ENCODE peak calls at places on chromosomes 7 and 10, in eight cellular contexts. N, D, J, O, V, U, R and Q are unnamed samples.

GRCh38 chr10:92567952-92568600 is 5.8 kb downstream of the IDE start:
- DNase-seq in N (no peak), D (peak; percentile 9), U (no peak), J (no peak), O (no peak), V (no peak), R (no peak), Q (no peak)

GRCh38 chr10:93072225-93072712 is 1.4 kb upstream of the CYP26A1 start:
- DNase-seq in J (no peak), U (no peak), R (no peak), N (no peak), V (no peak), D (peak; percentile 51), O (no peak), Q (no peak)

GRCh38 chr7:16609842-16610450 is 35.6 kb downstream of the ANKMY2 start:
- DNase-seq in J (no peak), R (no peak), O (no peak), D (no peak), U (no peak), V (no peak), N (no peak), Q (no peak)

GRCh38 chr10:11017575-11018425 is at the start of gene CELF2:
- DNase-seq in N (peak; percentile 62), V (peak; percentile 67), R (peak; percentile 45), D (peak; percentile 90), O (peak; percentile 82), J (peak; percentile 46), U (peak; percentile 86), Q (peak; percentile 82)

GRCh38 chr7:41107330-41107937 is 595.5 kb downstream of the INHBA start:
- DNase-seq in D (no peak), V (no peak), O (no peak), R (peak; percentile 52), J (no peak), U (no peak), N (no peak), Q (no peak)

GRCh38 chr7:121186746-121187145 is 142.1 kb upstream of the WNT16 start:
- DNase-seq in D (no peak), V (no peak), N (no peak), R (no peak), O (no peak), J (no peak), U (no peak), Q (no peak)

GRCh38 chr7:137975223-137975622 is 26.7 kb downstream of the CREB3L2 start:
- DNase-seq in D (no peak), N (no peak), J (no peak), R (no peak), O (no peak), V (no peak), U (no peak), Q (no peak)

GRCh38 chr10:128776617-128777016 is 650.4 kb upstream of the MKI67 start:
- DNase-seq in O (no peak), V (no peak), U (no peak), N (no peak), D (peak; percentile 8), R (no peak), J (no peak), Q (no peak)

GRCh38 chr7:148672041-148672440 is 26.7 kb upstream of the CUL1 start:
- DNase-seq in R (no peak), J (no peak), V (no peak), O (no peak), U (no peak), D (no peak), N (no peak), Q (no peak)

GRCh38 chr7:102260856-102261255 is 25.8 kb upstream of the SH2B2 start:
- DNase-seq in U (no peak), D (peak; percentile 57), J (no peak), N (no peak), O (no peak), R (no peak), V (peak; percentile 96), Q (no peak)

GRCh38 chr7:35003679-35004278 is 33.5 kb downstream of the DPY19L1 start:
- DNase-seq in U (no peak), N (peak; percentile 80), O (peak; percentile 85), V (no peak), J (no peak), D (no peak), R (peak; percentile 8), Q (no peak)

GRCh38 chr7:26735976-26736600 is 128.3 kb downstream of the SKAP2 start:
- DNase-seq in D (peak; percentile 61), R (no peak), O (no peak), N (no peak), J (no peak), V (no peak), U (no peak), Q (no peak)

GRCh38 chr7:32164341-32164996 is 94.3 kb upstream of the PDE1C start:
- DNase-seq in N (no peak), V (peak; percentile 12), R (no peak), D (peak; percentile 75), J (no peak), O (peak; percentile 10), U (no peak), Q (no peak)

GRCh38 chr7:143901360-143901709 is 641 bp downstream of the TCAF1 start:
- DNase-seq in V (no peak), O (peak; percentile 33), N (peak; percentile 44), R (peak; percentile 33), U (no peak), D (no peak), J (no peak), Q (peak; percentile 87)

GRCh38 chr10:33291053-33291592 is 43.3 kb downstream of the NRP1 start:
- DNase-seq in N (no peak), V (no peak), U (no peak), O (no peak), D (no peak), R (no peak), J (no peak), Q (no peak)

GRCh38 chr10:5858811-5859210 is 30.9 kb downstream of the ANKRD16 start:
- DNase-seq in R (no peak), U (no peak), V (no peak), O (no peak), N (no peak), J (no peak), D (no peak), Q (no peak)

GRCh38 chr7:5699951-5700384 is 81.5 kb downstream of the RNF216 start:
- DNase-seq in D (peak; percentile 42), R (no peak), V (no peak), J (no peak), N (no peak), U (no peak), O (peak; percentile 35), Q (no peak)

GRCh38 chr7:134546903-134547737 is 1.8 kb upstream of the AKR1B15 start:
- DNase-seq in J (no peak), N (peak; percentile 79), O (peak; percentile 83), U (no peak), V (peak; percentile 60), D (peak; percentile 94), R (peak; percentile 35), Q (peak; percentile 83)

GRCh38 chr10:34003561-34003960 is 669.1 kb upstream of the NRP1 start:
- DNase-seq in N (no peak), U (no peak), D (no peak), O (no peak), V (no peak), J (no peak), R (no peak), Q (no peak)

GRCh38 chr10:1715821-1716220 is 21.5 kb downstream of the ADARB2 start:
- DNase-seq in U (no peak), V (no peak), O (peak; percentile 11), R (peak; percentile 18), D (peak; percentile 69), N (peak; percentile 38), J (peak; percentile 36), Q (no peak)

GRCh38 chr7:5703572-5704533 is 77.6 kb downstream of the RNF216 start:
- DNase-seq in N (no peak), D (no peak), U (no peak), O (no peak), R (no peak), J (no peak), V (no peak), Q (no peak)

DNA sequence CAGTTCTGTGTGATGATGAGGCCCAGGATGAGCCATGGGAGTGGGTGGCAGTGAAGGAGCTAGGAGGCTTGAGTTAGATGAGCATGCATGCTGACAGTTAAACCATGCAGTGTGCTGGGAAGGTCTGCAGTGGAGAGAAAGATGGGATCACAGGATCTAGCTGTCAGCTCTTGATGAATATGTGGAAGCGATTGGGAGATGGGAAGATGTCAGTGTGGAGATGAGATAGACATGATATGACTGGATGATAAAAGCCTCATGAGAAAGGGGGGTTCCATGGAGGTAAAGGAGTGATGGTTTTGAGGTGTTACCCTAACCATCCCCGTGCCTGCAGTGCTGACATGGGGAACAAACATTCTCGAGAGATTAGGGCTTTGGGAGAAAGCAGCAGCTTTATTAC is 165.0 kb upstream of the CTBP2 start:
- DNase-seq in R (no peak), V (no peak), J (no peak), O (no peak), D (no peak), N (no peak), U (no peak), Q (no peak)
- TF ChIP-seq POLR2AphosphoS5 in R (no peak), V (no peak), J (no peak), O (no peak), D (no peak), N (no peak), U (no peak), Q (no peak)

GRCh38 chr10:30854656-30855055 is 177.0 kb downstream of the ZNF438 start:
- DNase-seq in N (no peak), U (no peak), D (no peak), O (no peak), V (no peak), J (no peak), R (no peak), Q (no peak)

GRCh38 chr10:30861217-30861616 is 170.4 kb downstream of the ZNF438 start:
- DNase-seq in D (no peak), R (no peak), N (no peak), U (no peak), J (no peak), O (no peak), V (no peak), Q (no peak)

GRCh38 chr10:30858499-30858898 is 173.2 kb downstream of the ZNF438 start:
- DNase-seq in U (no peak), D (no peak), R (no peak), V (no peak), J (no peak), N (no peak), O (no peak), Q (no peak)

GRCh38 chr10:30855131-30855530 is 176.5 kb downstream of the ZNF438 start:
- DNase-seq in N (no peak), D (no peak), U (no peak), J (no peak), R (no peak), O (no peak), V (no peak), Q (no peak)

GRCh38 chr10:30857803-30858202 is 173.9 kb downstream of the ZNF438 start:
- DNase-seq in R (no peak), D (no peak), O (peak; percentile 28), N (no peak), U (peak; percentile 88), V (no peak), J (no peak), Q (no peak)
- TF ChIP-seq POLR2AphosphoS5 in R (no peak), D (no peak), O (no peak), N (peak; percentile 58), U (peak; percentile 72), V (no peak), J (no peak), Q (no peak)

GRCh38 chr7:73557397-73558257 is at the start of gene BCL7B:
- DNase-seq in O (peak; percentile 80), U (peak; percentile 85), R (peak; percentile 49), J (peak; percentile 38), V (peak; percentile 100), N (peak; percentile 78), D (peak; percentile 77), Q (peak; percentile 94)
- TF ChIP-seq POLR2AphosphoS5 in O (peak; percentile 27), U (peak; percentile 67), R (peak; percentile 41), J (peak; percentile 93), V (no peak), N (peak; percentile 67), D (peak; percentile 57), Q (peak; percentile 84)

GRCh38 chr7:10773430-10773829 is 200.2 kb upstream of the PHF14 start:
- DNase-seq in R (no peak), U (no peak), J (no peak), N (no peak), D (no peak), V (no peak), O (no peak), Q (no peak)
- TF ChIP-seq POLR2AphosphoS5 in R (no peak), U (no peak), J (no peak), N (no peak), D (no peak), V (no peak), O (no peak), Q (no peak)